ENCODE peak calls at places on chromosomes 13 and 19, in four cellular contexts. V, T, Y and N are unnamed samples.

GRCh38 chr19:56566904-56567273 is 379 bp upstream of the ZNF470 start:
- DNase-seq in V (peak), T (peak), Y (peak), N (no peak)

GRCh38 chr19:52542984-52543664 is 15.7 kb downstream of the ZNF808 start:
- DNase-seq in V (no peak), T (no peak), Y (no peak), N (no peak)

GRCh38 chr19:33467851-33468250 is 53.7 kb downstream of the PEPD start:
- DNase-seq in V (no peak), T (no peak), Y (no peak), N (no peak)

GRCh38 chr13:99436686-99437416 is 64.4 kb upstream of the TM9SF2 start:
- DNase-seq in V (peak), T (peak), Y (peak), N (no peak)

GRCh38 chr13:28067526-28067925 is 32.9 kb downstream of the FLT3 start:
- DNase-seq in V (no peak), T (no peak), Y (no peak), N (no peak)

GRCh38 chr19:39341122-39341719 is 1.0 kb upstream of the SAMD4B start:
- DNase-seq in V (no peak), T (no peak), Y (no peak), N (peak)

GRCh38 chr19:33282036-33282686 is 20.2 kb downstream of the CEBPA start:
- DNase-seq in V (no peak), T (no peak), Y (no peak), N (no peak)

GRCh38 chr13:76936736-76937135 is 11.6 kb upstream of the ACOD1 start:
- DNase-seq in V (no peak), T (peak), Y (no peak), N (no peak)

GRCh38 chr19:18416778-18417249 is 2.4 kb upstream of the SSBP4 start:
- DNase-seq in V (peak), T (peak), Y (peak), N (peak)

GRCh38 chr19:50002386-50002960 is 22.7 kb downstream of the VRK3 start:
- DNase-seq in V (no peak), T (no peak), Y (no peak), N (no peak)

GRCh38 chr19:6737873-6738725 is 719 bp upstream of the GPR108 start:
- DNase-seq in V (peak), T (peak), Y (peak), N (peak)

GRCh38 chr19:20367811-20368294 is 197.7 kb downstream of the ZNF737 start:
- DNase-seq in V (peak), T (no peak), Y (peak), N (no peak)

GRCh38 chr13:108227651-108228272 is 9.6 kb downstream of the ABHD13 start:
- DNase-seq in V (no peak), T (peak), Y (peak), N (no peak)

GRCh38 chr19:40578442-40578908 is 1.8 kb downstream of the SHKBP1 start:
- DNase-seq in V (peak), T (peak), Y (peak), N (no peak)

GRCh38 chr13:27383104-27383921 is 41.1 kb upstream of the GTF3A start:
- DNase-seq in V (no peak), T (no peak), Y (no peak), N (no peak)

GRCh38 chr13:49859568-49859967 is 67.1 kb upstream of the KPNA3 start:
- DNase-seq in V (no peak), T (peak), Y (no peak), N (no peak)

GRCh38 chr19:1862424-1863307 is 713 bp downstream of the KLF16 start:
- DNase-seq in V (no peak), T (no peak), Y (no peak), N (no peak)